ENCODE peak calls at places on chromosomes 11 and 22, in eight cellular contexts. B, X, K, M, R, U, P and N are unnamed samples.

GRCh38 chr11:12353534-12353933 is 23.8 kb upstream of the PARVA start:
- DNase-seq in B (no peak), X (no peak), K (no peak), M (no peak), R (no peak), U (no peak), P (no peak), N (no peak)

GRCh38 chr11:46002146-46002545 is 79.7 kb downstream of the LARGE2 start:
- DNase-seq in B (no peak), X (no peak), K (no peak), M (no peak), R (no peak), U (no peak), P (no peak), N (no peak)

GRCh38 chr22:23063539-23064380 is 6.6 kb upstream of the GNAZ start:
- DNase-seq in B (no peak), X (peak), K (no peak), M (no peak), R (no peak), U (no peak), P (no peak), N (no peak)

GRCh38 chr11:103832762-103833161 is 203.7 kb upstream of the DDI1 start:
- DNase-seq in B (no peak), X (no peak), K (no peak), M (no peak), R (no peak), U (no peak), P (no peak), N (no peak)

GRCh38 chr11:36333897-36334296 is 37.8 kb downstream of the PRR5L start:
- DNase-seq in B (no peak), X (peak), K (peak), M (no peak), R (peak), U (peak), P (no peak), N (peak)

GRCh38 chr11:118845369-118845768 is 38.3 kb upstream of the CXCR5 start:
- DNase-seq in B (no peak), X (no peak), K (no peak), M (no peak), R (peak), U (peak), P (no peak), N (peak)

GRCh38 chr11:64093233-64094039 is 57.7 kb downstream of the FLRT1 start:
- DNase-seq in B (no peak), X (no peak), K (no peak), M (no peak), R (no peak), U (peak), P (peak), N (no peak)

GRCh38 chr22:32991353-32992115 is 66.6 kb downstream of the SYN3 start:
- DNase-seq in B (no peak), X (peak), K (no peak), M (no peak), R (no peak), U (no peak), P (no peak), N (no peak)

GRCh38 chr22:48779661-48780596 is 1047.7 kb downstream of the BRD1 start:
- DNase-seq in B (no peak), X (no peak), K (no peak), M (no peak), R (no peak), U (no peak), P (no peak), N (no peak)

GRCh38 chr11:67275606-67276409 is 9.5 kb downstream of the GRK2 start:
- DNase-seq in B (no peak), X (no peak), K (no peak), M (no peak), R (no peak), U (no peak), P (no peak), N (peak)

GRCh38 chr22:18024276-18024939 is at the start of gene MICAL3:
- DNase-seq in B (peak), X (peak), K (peak), M (no peak), R (peak), U (peak), P (no peak), N (peak)

GRCh38 chr11:131584694-131585592 is 214.5 kb downstream of the NTM start:
- DNase-seq in B (no peak), X (peak), K (no peak), M (peak), R (no peak), U (peak), P (no peak), N (peak)

GRCh38 chr11:763073-763463 is 14.2 kb downstream of the GATD1 start:
- DNase-seq in B (no peak), X (peak), K (no peak), M (no peak), R (no peak), U (peak), P (no peak), N (no peak)

GRCh38 chr11:2664886-2665746 is 34.7 kb downstream of the KCNQ1OT1 start:
- DNase-seq in B (no peak), X (no peak), K (no peak), M (no peak), R (no peak), U (no peak), P (no peak), N (no peak)

GRCh38 chr11:113998574-113998973 is 23.7 kb downstream of the HTR3A start:
- DNase-seq in B (no peak), X (no peak), K (no peak), M (no peak), R (no peak), U (no peak), P (no peak), N (no peak)

GRCh38 chr22:38766076-38766777 is 10.4 kb upstream of the SUN2 start:
- DNase-seq in B (peak), X (peak), K (peak), M (peak), R (peak), U (peak), P (peak), N (peak)

DNA sequence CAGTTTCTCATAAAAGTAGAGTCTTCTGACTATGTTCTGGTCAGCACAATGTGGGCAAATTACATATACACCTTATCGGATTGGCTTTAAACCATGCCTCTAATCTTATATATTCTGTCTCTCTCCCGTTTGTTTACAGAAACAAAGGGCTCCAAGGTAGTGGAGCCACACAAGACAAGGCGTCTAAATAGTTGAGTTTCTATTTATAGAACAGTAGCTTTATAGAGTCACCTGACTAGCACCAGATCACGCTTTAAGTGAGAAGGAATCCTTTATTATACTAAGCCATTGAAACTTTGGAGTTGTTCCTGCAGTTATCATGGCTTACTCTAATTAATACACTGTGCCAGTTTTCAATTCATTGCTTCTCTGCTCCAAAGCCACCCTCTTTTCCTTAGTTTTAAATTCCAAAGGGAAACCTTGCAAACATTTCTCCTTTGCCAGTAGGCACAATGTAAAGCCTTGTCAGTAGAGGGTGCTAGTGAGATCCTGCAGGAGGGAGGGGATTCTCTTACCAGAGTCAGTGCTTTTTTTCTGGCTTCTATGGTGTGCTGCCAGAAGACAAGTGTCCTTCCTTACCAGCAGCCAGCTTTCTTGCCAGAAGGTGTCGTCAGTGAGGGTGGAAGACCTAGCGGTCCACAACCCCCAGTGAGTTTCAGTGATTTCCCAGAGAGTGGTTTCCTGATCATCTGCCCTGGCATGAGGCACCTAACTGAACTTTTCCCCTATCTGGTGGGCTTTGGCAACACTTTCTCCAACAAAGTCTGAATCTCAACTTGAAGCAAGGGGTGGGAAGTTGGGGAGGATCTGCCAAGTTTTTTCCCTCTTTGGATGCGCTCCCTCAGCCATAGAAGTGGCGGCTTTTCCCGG is 71.7 kb downstream of the RAB38 start:
- DNase-seq in B (peak), X (peak), K (peak), M (peak), R (peak), U (peak), P (peak), N (peak)
- TF ChIP-seq CTCF in B (peak), X (peak), K (peak), M (peak), R (peak), U (peak), P (peak), N (peak)

GRCh38 chr11:70404244-70404643 is 5.9 kb downstream of the CTTN start:
- DNase-seq in B (no peak), X (no peak), K (no peak), M (no peak), R (no peak), U (no peak), P (no peak), N (no peak)
- H3K4me3 ChIP-seq in B (no peak), X (no peak), K (no peak), M (no peak), R (no peak), U (no peak), P (no peak), N (no peak)

GRCh38 chr11:110491577-110492352 is 62.0 kb downstream of the FDX1 start:
- DNase-seq in B (no peak), X (no peak), K (no peak), M (peak), R (no peak), U (no peak), P (no peak), N (no peak)

GRCh38 chr11:110481523-110481922 is 51.8 kb downstream of the FDX1 start:
- DNase-seq in B (no peak), X (no peak), K (no peak), M (no peak), R (no peak), U (no peak), P (no peak), N (no peak)

GRCh38 chr11:110488446-110488845 is 58.7 kb downstream of the FDX1 start:
- DNase-seq in B (no peak), X (no peak), K (no peak), M (no peak), R (no peak), U (no peak), P (no peak), N (no peak)

GRCh38 chr11:110490886-110491285 is 61.1 kb downstream of the FDX1 start:
- DNase-seq in B (peak), X (no peak), K (no peak), M (no peak), R (no peak), U (no peak), P (no peak), N (peak)

DNA sequence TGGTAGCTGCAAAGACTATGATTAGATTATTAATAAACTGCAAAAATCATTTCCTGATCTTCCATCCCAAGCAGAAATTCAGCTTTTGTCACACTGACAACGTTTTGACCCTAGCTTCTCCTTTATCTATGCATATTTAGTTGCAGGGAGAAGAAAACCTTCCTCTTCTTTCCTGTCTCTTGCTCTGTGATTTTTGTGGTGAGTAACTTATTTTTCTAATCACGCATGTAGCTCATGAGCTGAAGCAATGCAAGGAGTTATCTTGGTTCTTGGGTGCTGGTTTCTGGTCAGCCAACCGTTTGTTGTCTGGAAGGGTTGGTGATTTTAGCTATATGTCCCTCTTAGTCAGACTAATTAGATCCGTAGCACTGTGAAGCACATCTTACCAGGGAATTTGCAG is 56.4 kb downstream of the FDX1 start:
- DNase-seq in B (no peak), X (no peak), K (no peak), M (no peak), R (no peak), U (no peak), P (no peak), N (no peak)
- TF ChIP-seq MAX in B (no peak), X (no peak), K (no peak), M (no peak), R (no peak), U (no peak), P (no peak), N (no peak)

DNA sequence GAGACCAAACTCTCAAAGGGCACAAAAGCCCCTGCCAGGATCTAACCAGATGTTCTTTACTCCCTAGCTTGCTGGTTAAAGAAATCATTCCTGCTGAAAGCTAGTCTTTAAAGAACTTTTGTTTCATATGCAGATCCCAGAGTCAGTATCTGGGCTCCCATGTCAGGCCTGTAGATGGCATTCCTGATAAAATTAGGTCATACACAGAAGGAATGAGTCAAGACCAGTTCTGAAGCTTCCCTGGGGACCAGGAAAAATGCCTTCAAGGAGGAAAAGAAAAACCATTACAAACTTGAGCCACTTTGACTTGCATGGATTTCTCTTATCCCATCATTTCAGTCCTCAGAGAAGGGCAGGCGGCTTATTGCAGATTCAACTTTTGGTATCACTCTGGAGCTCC is 5.9 kb downstream of the DBX1 start:
- DNase-seq in B (no peak), X (no peak), K (no peak), M (no peak), R (no peak), U (no peak), P (no peak), N (no peak)
- TF ChIP-seq CTCF in B (no peak), X (no peak), K (no peak), M (no peak), R (no peak), U (no peak), P (no peak), N (no peak)

GRCh38 chr22:50548046-50548912 is 2.6 kb downstream of the KLHDC7B start:
- DNase-seq in B (no peak), X (peak), K (no peak), M (no peak), R (no peak), U (no peak), P (no peak), N (peak)

GRCh38 chr22:50551160-50551752 is 5.6 kb downstream of the KLHDC7B start:
- DNase-seq in B (no peak), X (no peak), K (no peak), M (no peak), R (no peak), U (no peak), P (no peak), N (no peak)

GRCh38 chr22:50547231-50547851 is 1.6 kb downstream of the KLHDC7B start:
- DNase-seq in B (no peak), X (peak), K (no peak), M (no peak), R (no peak), U (peak), P (no peak), N (no peak)

GRCh38 chr22:50550395-50550794 is 4.7 kb downstream of the KLHDC7B start:
- DNase-seq in B (no peak), X (no peak), K (no peak), M (no peak), R (no peak), U (no peak), P (no peak), N (no peak)

GRCh38 chr22:50548913-50549790 is 3.5 kb downstream of the KLHDC7B start:
- DNase-seq in B (no peak), X (peak), K (no peak), M (no peak), R (no peak), U (no peak), P (no peak), N (no peak)
- H3K4me3 ChIP-seq in B (no peak), X (no peak), K (no peak), M (no peak), R (no peak), U (no peak), P (no peak), N (peak)

DNA sequence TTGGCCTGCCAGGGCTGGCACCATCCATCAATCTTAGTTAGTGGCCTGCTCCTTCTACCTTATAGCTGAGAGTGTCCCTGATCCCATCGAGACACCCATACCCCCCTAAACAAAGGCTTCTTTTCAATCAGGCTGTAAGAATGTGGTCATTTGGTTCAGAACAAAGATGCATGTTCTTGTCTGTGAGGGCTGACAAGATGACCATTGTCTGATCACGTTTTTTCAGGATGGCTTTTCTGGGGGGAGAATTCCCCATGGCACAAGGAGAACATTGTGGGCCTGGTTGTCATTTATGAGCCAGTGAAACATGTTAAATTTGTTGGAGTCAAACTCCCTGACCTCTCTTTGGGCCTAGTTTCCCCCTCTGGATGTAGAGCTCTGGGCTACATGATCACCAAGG is 160.4 kb downstream of the INSC start:
- DNase-seq in B (no peak), X (no peak), K (no peak), M (no peak), R (no peak), U (no peak), P (no peak), N (no peak)
- TF ChIP-seq MAX in B (no peak), X (no peak), K (no peak), M (no peak), R (no peak), U (no peak), P (no peak), N (no peak)

DNA sequence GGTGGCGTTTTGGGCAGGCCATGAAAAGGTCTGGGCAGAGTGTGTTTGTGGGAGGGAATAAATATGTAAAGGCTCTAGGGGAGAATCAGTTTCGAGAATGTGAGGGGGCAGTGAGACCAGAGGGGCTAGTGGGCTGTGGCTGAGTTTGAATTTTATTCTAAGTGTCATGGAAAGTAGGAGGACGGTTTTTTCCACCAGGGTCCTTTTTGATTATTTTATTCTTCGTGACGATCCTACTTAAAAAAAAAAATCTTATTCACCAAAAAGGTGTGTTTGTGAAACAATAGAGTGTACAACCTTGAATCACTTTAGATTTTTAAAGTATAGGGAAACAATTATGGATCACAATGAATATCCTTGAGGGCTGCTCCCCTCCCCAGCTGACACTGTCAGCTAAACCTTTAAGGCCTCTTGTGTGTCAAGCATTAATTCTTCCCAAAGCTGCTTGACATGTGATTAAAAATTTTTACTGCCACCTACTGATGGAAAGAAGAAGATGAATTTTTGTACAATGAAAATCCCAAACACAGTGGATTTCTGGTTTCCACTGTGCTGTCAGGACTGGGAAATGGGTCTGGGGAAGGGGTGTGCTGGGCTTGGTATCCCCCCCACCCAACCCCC is 107.5 kb upstream of the OR4B1 start:
- DNase-seq in B (peak), X (no peak), K (peak), M (no peak), R (peak), U (peak), P (peak), N (peak)
- TF ChIP-seq CTCF in B (peak), X (peak), K (peak), M (peak), R (peak), U (peak), P (peak), N (no peak)